ENCODE peak calls at places on chromosome 4, in nine cellular contexts. N is K562; B is GM23248; R is ascending aorta; S is adipocyte; Z is CD8-positive, alpha-beta memory T cell; X is H1; W is fibroblast of lung; C is stomach. G is an unnamed sample.
A peak's percentile ranks its signal among the peaks of the same experiment; 100 is the strongest.

GRCh38 chr4:6446130-6446482 is 26.3 kb downstream of the PPP2R2C start:
- DNase-seq in N (no peak), B (no peak), R (no peak), S (no peak), Z (no peak), X (no peak), W (no peak), C (no peak), G (no peak)

GRCh38 chr4:38287090-38287843 is 327.1 kb downstream of the PTTG2 start:
- DNase-seq in N (no peak), B (no peak), R (no peak), S (no peak), Z (no peak), X (no peak), W (no peak), C (no peak), G (no peak)

GRCh38 chr4:184506527-184507121 is 32.3 kb upstream of the IRF2 start:
- DNase-seq in N (no peak), B (peak; percentile 23), R (no peak), S (no peak), Z (no peak), X (no peak), W (no peak), C (no peak), G (no peak)

GRCh38 chr4:68152411-68152810 is 22.7 kb upstream of the TMPRSS11F start:
- DNase-seq in N (peak; percentile 9), B (no peak), R (no peak), S (no peak), Z (no peak), X (no peak), W (peak; percentile 82), C (no peak), G (no peak)

GRCh38 chr4:67725981-67726380 is 25.0 kb upstream of the UBA6 start:
- DNase-seq in N (no peak), B (peak; percentile 90), R (no peak), S (no peak), Z (no peak), X (no peak), W (peak; percentile 91), C (no peak), G (no peak)

GRCh38 chr4:126986828-126987227 is 645.9 kb upstream of the INTU start:
- DNase-seq in N (no peak), B (peak; percentile 58), R (no peak), S (peak; percentile 15), Z (no peak), X (no peak), W (peak; percentile 78), C (no peak), G (no peak)

GRCh38 chr4:159497961-159498360 is 395.1 kb downstream of the RAPGEF2 start:
- DNase-seq in N (no peak), B (no peak), R (no peak), S (no peak), Z (no peak), X (no peak), W (no peak), C (no peak), G (no peak)

GRCh38 chr4:8495803-8496202 is 55.2 kb downstream of the TRMT44 start:
- DNase-seq in N (peak; percentile 54), B (no peak), R (no peak), S (no peak), Z (no peak), X (no peak), W (no peak), C (no peak), G (no peak)

GRCh38 chr4:13483142-13484044 is 747 bp downstream of the RAB28 start:
- DNase-seq in N (peak; percentile 12), B (peak; percentile 91), R (peak; percentile 10), S (peak; percentile 86), Z (no peak), X (no peak), W (peak; percentile 85), C (peak; percentile 39), G (no peak)

GRCh38 chr4:149987330-149987751 is 90.9 kb upstream of the DCLK2 start:
- DNase-seq in N (no peak), B (no peak), R (no peak), S (peak; percentile 69), Z (no peak), X (no peak), W (no peak), C (no peak), G (no peak)

GRCh38 chr4:173074501-173074946 is 94.1 kb upstream of the GALNT7 start:
- DNase-seq in N (no peak), B (peak; percentile 51), R (no peak), S (peak; percentile 87), Z (no peak), X (peak; percentile 59), W (peak; percentile 97), C (peak; percentile 37), G (no peak)

GRCh38 chr4:186204103-186204559 is 12.8 kb downstream of the CYP4V2 start:
- DNase-seq in N (peak; percentile 43), B (no peak), R (no peak), S (no peak), Z (no peak), X (no peak), W (peak; percentile 32), C (peak; percentile 66), G (no peak)

GRCh38 chr4:6987566-6987920 is 55.6 kb upstream of the TADA2B start:
- DNase-seq in N (peak; percentile 31), B (peak; percentile 76), R (no peak), S (peak; percentile 69), Z (no peak), X (no peak), W (peak; percentile 38), C (no peak), G (no peak)

GRCh38 chr4:16868674-16869073 is 29.8 kb downstream of the LDB2 start:
- DNase-seq in N (no peak), B (no peak), R (no peak), S (no peak), Z (no peak), X (no peak), W (no peak), C (no peak), G (no peak)

GRCh38 chr4:117375101-117375500 is 289.7 kb upstream of the TRAM1L1 start:
- DNase-seq in N (no peak), B (no peak), R (no peak), S (no peak), Z (no peak), X (no peak), W (peak; percentile 63), C (no peak), G (no peak)

GRCh38 chr4:38075370-38076152 is 115.4 kb downstream of the PTTG2 start:
- DNase-seq in N (no peak), B (peak; percentile 75), R (no peak), S (peak; percentile 70), Z (no peak), X (no peak), W (peak; percentile 32), C (no peak), G (no peak)

GRCh38 chr4:8461616-8462015 is 21.0 kb downstream of the TRMT44 start:
- DNase-seq in N (no peak), B (no peak), R (no peak), S (no peak), Z (no peak), X (no peak), W (no peak), C (no peak), G (no peak)

GRCh38 chr4:144343143-144343755 is 202.7 kb upstream of the GYPA start:
- DNase-seq in N (no peak), B (peak; percentile 1), R (no peak), S (peak; percentile 81), Z (no peak), X (no peak), W (peak; percentile 45), C (no peak), G (no peak)

GRCh38 chr4:1305261-1305711 is 15.6 kb downstream of the MAEA start:
- DNase-seq in N (no peak), B (no peak), R (no peak), S (no peak), Z (peak; percentile 17), X (no peak), W (no peak), C (no peak), G (no peak)

GRCh38 chr4:169492436-169493163 is 119.8 kb downstream of the NEK1 start:
- DNase-seq in N (peak; percentile 42), B (peak; percentile 65), R (no peak), S (peak; percentile 71), Z (no peak), X (peak; percentile 68), W (peak; percentile 17), C (peak; percentile 36), G (no peak)

GRCh38 chr4:185383451-185383850 is 12.3 kb downstream of the LRP2BP start:
- DNase-seq in N (no peak), B (no peak), R (no peak), S (no peak), Z (no peak), X (no peak), W (no peak), C (peak; percentile 78), G (no peak)

GRCh38 chr4:145420595-145421214 is 60.9 kb upstream of the SMAD1 start:
- DNase-seq in N (no peak), B (no peak), R (no peak), S (no peak), Z (no peak), X (no peak), W (peak; percentile 5), C (no peak), G (no peak)

DNA sequence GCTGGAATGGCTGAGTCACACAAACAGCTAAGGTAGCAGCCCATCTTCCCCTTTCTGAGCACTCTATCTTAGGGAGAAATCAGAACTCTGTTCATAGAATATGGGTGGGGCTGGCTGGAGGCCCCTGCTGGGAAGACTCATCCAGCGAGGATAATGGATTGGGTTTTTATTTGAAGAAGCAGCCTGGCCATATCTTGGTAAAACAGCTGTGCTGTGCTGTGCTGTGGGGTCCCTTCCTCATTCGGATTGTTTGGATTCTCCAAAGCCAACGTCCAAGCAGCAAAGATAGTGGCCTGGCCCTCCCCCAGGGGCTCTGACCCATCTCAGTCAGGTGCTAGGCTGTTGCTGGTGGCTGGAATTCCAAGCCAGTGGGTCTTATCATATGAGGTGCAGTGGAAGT is 63.8 kb downstream of the ZNF718 start:
- DNase-seq in N (no peak), B (no peak), R (no peak), S (no peak), Z (no peak), X (no peak), W (no peak), C (no peak), G (no peak)
- H3K9me3 ChIP-seq in N (peaks cover 4% of the 10 kb centered on the region), B (no peaks in the 10 kb centered on the region), R (peaks cover 36% of the 10 kb centered on the region), S (peaks cover 66% of the 10 kb centered on the region), Z (peaks cover 4% of the 10 kb centered on the region), X (peaks cover 12% of the 10 kb centered on the region), W (no peaks in the 10 kb centered on the region), C (peaks cover 2% of the 10 kb centered on the region), G (peaks cover 35% of the 10 kb centered on the region)

GRCh38 chr4:110357521-110357920 is 118.4 kb upstream of the ENPEP start:
- DNase-seq in N (no peak), B (no peak), R (no peak), S (no peak), Z (no peak), X (no peak), W (no peak), C (no peak), G (no peak)
- H3K9me3 ChIP-seq in N (no peaks in the 10 kb centered on the region), B (no peaks in the 10 kb centered on the region), R (no peaks in the 10 kb centered on the region), S (no peaks in the 10 kb centered on the region), Z (no peaks in the 10 kb centered on the region), X (no peaks in the 10 kb centered on the region), W (no peaks in the 10 kb centered on the region), C (no peaks in the 10 kb centered on the region), G (no peaks in the 10 kb centered on the region)

GRCh38 chr4:61760820-61761219 is 560.7 kb downstream of the ADGRL3 start:
- DNase-seq in N (no peak), B (no peak), R (no peak), S (no peak), Z (no peak), X (no peak), W (no peak), C (no peak), G (no peak)
- H3K9me3 ChIP-seq in N (no peaks in the 10 kb centered on the region), B (no peaks in the 10 kb centered on the region), R (no peaks in the 10 kb centered on the region), S (no peaks in the 10 kb centered on the region), Z (no peaks in the 10 kb centered on the region), X (peaks cover 75% of the 10 kb centered on the region), W (no peaks in the 10 kb centered on the region), C (no peaks in the 10 kb centered on the region), G (no peaks in the 10 kb centered on the region)

GRCh38 chr4:3857316-3857926 is 91.2 kb downstream of the ADRA2C start:
- DNase-seq in N (no peak), B (peak; percentile 28), R (no peak), S (no peak), Z (no peak), X (no peak), W (no peak), C (no peak), G (no peak)
- H3K9me3 ChIP-seq in N (no peaks in the 10 kb centered on the region), B (no peaks in the 10 kb centered on the region), R (no peaks in the 10 kb centered on the region), S (no peaks in the 10 kb centered on the region), Z (no peaks in the 10 kb centered on the region), X (no peaks in the 10 kb centered on the region), W (no peaks in the 10 kb centered on the region), C (no peaks in the 10 kb centered on the region), G (no peaks in the 10 kb centered on the region)

G was measured in T-helper 17 cell.